ENCODE peak calls at places on chromosomes 13 and 19, in seven cellular contexts. F is CD8-positive, alpha-beta T cell; A is psoas muscle; G is suprapubic skin; E is effector memory CD4-positive, alpha-beta T cell; N is A549; R is mucosa of descending colon. S is an unnamed sample. For H3K9me3 and H3K4me1, the result is how much of the 10 kb centered on the place peaks cover.

GRCh38 chr19:11096210-11096841 is 7.1 kb downstream of the LDLR start:
- DNase-seq in F (no peak), A (peak), G (no peak), E (no peak), N (no peak), R (no peak), S (no peak)

GRCh38 chr13:113207890-113208423 is 512 bp downstream of the PCID2 start:
- DNase-seq in F (no peak), A (no peak), G (no peak), E (no peak), N (peak), R (peak), S (no peak)

GRCh38 chr13:45548281-45548680 is 67.3 kb downstream of the ERICH6B start:
- DNase-seq in F (no peak), A (no peak), G (no peak), E (no peak), N (no peak), R (no peak), S (no peak)

GRCh38 chr19:17389288-17389687 is 4.7 kb downstream of the CCDC194 start:
- DNase-seq in F (no peak), A (no peak), G (no peak), E (no peak), N (no peak), R (no peak), S (no peak)

GRCh38 chr19:11649941-11650340 is 52.7 kb downstream of the ZNF627 start:
- DNase-seq in F (no peak), A (no peak), G (no peak), E (no peak), N (no peak), R (no peak), S (no peak)

GRCh38 chr13:42420304-42420703 is 148.4 kb downstream of the AKAP11 start:
- DNase-seq in F (no peak), A (no peak), G (no peak), E (no peak), N (no peak), R (no peak), S (no peak)

GRCh38 chr19:43524922-43525835 is 1.8 kb downstream of the ETHE1 start:
- DNase-seq in F (no peak), A (no peak), G (no peak), E (no peak), N (peak), R (peak), S (peak)

GRCh38 chr13:45786293-45786920 is 65.1 kb downstream of the SIAH3 start:
- DNase-seq in F (peak), A (no peak), G (no peak), E (no peak), N (no peak), R (no peak), S (no peak)

GRCh38 chr13:37918116-37919100 is 48.8 kb upstream of the TRPC4 start:
- DNase-seq in F (no peak), A (no peak), G (no peak), E (no peak), N (no peak), R (no peak), S (no peak)

DNA sequence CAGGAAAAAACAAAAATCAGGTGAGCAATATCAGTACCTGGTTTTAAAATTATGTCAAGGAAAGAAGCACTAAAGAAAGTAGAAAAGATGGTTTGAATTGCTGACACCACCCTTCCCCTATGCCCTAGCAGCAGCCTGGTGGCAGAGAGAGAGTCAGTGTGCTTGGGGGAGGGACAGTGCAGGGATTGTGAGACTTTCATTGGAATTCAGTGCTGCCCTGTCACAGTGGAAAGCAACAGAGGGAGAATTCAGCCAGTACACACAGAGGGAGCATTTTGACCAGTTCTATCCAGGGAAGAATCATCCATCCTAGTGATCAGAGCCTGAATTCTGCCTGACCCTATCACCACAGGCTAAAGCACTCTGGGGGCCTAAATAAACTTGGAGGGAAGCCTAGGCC is 222.4 kb upstream of the PCDH17 start:
- DNase-seq in F (no peak), A (no peak), G (no peak), E (no peak), N (no peak), R (no peak), S (no peak)
- H3K9me3 ChIP-seq in F (under half), A (under half), G (under half), E (under half), N (under half), R (under half), S (under half)

GRCh38 chr19:42348211-42348610 is 22.8 kb downstream of the MEGF8 start:
- DNase-seq in F (no peak), A (no peak), G (no peak), E (no peak), N (no peak), R (no peak), S (no peak)

GRCh38 chr19:42350417-42350816 is 25.0 kb downstream of the MEGF8 start:
- DNase-seq in F (no peak), A (no peak), G (no peak), E (no peak), N (no peak), R (no peak), S (no peak)

GRCh38 chr19:42352216-42352892 is 26.9 kb downstream of the MEGF8 start:
- DNase-seq in F (no peak), A (no peak), G (no peak), E (no peak), N (peak), R (no peak), S (no peak)

GRCh38 chr19:42351079-42351735 is 25.8 kb downstream of the MEGF8 start:
- DNase-seq in F (no peak), A (no peak), G (no peak), E (no peak), N (no peak), R (no peak), S (no peak)

GRCh38 chr19:42349378-42350107 is 24.1 kb downstream of the MEGF8 start:
- DNase-seq in F (no peak), A (no peak), G (no peak), E (no peak), N (no peak), R (no peak), S (no peak)
- H3K4me1 ChIP-seq in F (under half), A (under half), G (under half), E (under half), N (under half), R (under half), S (under half)

GRCh38 chr19:56508282-56508778 is 675 bp downstream of the ZNF471 start:
- DNase-seq in F (no peak), A (peak), G (no peak), E (no peak), N (peak), R (no peak), S (no peak)
- H3K9me3 ChIP-seq in F (under half), A (half or more), G (under half), E (under half), N (half or more), R (half or more), S (under half)

DNA sequence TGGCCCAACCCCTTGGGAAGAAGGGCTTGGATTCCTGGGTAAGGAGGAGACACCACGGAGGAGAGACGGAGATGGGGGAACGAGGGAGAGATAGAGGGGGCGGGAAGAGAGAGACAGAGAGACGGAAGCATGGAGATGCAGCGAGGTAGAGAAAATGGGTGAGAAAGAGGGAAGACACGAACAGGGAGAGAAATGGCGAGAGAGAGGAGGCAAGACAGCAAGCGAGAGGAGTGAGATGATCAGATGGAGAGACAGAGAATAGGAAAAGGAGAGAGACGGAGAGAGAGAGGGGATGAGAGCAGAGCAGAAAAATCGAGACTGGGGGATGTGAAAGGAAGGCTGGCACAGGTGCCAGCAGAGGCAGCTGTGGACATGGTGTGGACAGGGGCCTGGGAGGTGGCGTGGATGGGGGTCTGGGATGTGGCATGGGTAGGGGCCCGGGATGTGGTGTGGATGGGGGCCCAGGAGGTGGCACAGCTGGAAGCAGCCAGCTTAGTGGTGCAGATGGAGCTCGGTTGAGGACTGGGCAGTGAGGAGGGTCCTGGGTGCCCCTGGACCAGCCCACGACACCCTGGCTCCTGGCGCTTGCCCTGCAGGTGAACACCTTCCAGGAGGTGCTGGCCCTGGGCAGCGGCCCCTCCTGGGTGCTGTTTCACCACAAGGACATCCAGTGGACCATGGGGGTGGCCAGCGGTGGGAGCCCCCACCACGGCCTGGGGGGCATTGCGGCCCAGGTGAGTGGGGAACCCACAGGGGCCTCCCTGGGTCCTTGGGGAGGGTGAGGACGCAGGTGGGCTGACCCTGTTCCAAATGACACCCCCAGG is 33.9 kb downstream of the HPN start:
- DNase-seq in F (no peak), A (no peak), G (no peak), E (no peak), N (no peak), R (no peak), S (no peak)
- H3K4me1 ChIP-seq in F (under half), A (under half), G (under half), E (under half), N (under half), R (under half), S (under half)

DNA sequence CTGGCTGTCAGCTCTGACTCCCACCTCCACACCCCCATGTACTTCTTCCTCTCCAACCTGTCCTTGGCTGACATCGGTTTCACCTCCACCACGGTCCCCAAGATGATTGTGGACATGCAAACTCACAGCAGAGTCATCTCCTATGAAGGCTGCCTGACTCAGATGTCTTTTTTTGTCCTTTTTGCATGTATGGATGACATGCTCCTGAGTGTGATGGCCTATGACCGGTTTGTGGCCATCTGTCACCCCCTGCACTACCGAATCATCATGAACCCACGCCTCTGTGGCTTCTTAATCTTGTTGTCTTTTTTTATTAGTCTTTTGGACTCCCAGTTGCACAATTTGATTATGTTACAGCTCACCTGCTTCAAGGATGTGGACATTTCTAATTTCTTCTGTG is 506 bp downstream of the OR7E24 start:
- DNase-seq in F (no peak), A (no peak), G (no peak), E (no peak), N (no peak), R (no peak), S (no peak)
- H3K9me3 ChIP-seq in F (under half), A (under half), G (under half), E (under half), N (under half), R (under half), S (under half)

S was measured in lung.